ENCODE peak calls at places on chromosomes 1 and 21, in seven cellular contexts. T is IMR-90; S is naive thymus-derived CD4-positive, alpha-beta T cell; U is CD4-positive, CD25-positive, alpha-beta regulatory T cell; R is cardiac muscle cell; Q is right cardiac atrium; O is aorta. K is an unnamed sample.

GRCh38 chr1:61056674-61057439 is 25.5 kb upstream of the NFIA start:
- DNase-seq in U (peak; percentile 42), T (peak; percentile 38), R (peak; percentile 44), Q (peak; percentile 91), S (peak; percentile 47), O (peak; percentile 81), K (no peak)

GRCh38 chr1:157170677-157171515 is 32.7 kb upstream of the ETV3 start:
- DNase-seq in O (no peak), U (peak; percentile 36), Q (peak; percentile 73), S (no peak), R (peak; percentile 75), T (no peak), K (peak; percentile 69)

GRCh38 chr1:1142844-1143243 is 27.0 kb upstream of the C1orf159 start:
- DNase-seq in O (no peak), T (no peak), S (no peak), U (no peak), R (no peak), Q (no peak), K (no peak)

GRCh38 chr1:51058863-51059262 is 43.2 kb upstream of the C1orf185 start:
- DNase-seq in O (no peak), R (no peak), U (peak; percentile 13), T (peak; percentile 37), S (no peak), Q (no peak), K (no peak)

GRCh38 chr1:76154213-76154956 is 79.8 kb downstream of the ST6GALNAC3 start:
- DNase-seq in T (peak; percentile 49), O (peak; percentile 84), U (peak; percentile 83), R (peak; percentile 82), Q (peak; percentile 86), S (peak; percentile 80), K (peak; percentile 89)

GRCh38 chr1:117655220-117655577 is 49.4 kb downstream of the TENT5C start:
- DNase-seq in U (no peak), O (no peak), R (no peak), S (no peak), T (peak; percentile 31), Q (no peak), K (no peak)

GRCh38 chr21:45578811-45579381 is 36.7 kb upstream of the SLC19A1 start:
- DNase-seq in O (no peak), S (no peak), T (no peak), R (no peak), Q (no peak), U (no peak), K (peak; percentile 42)

GRCh38 chr1:95742591-95743089 is 508.6 kb downstream of the RWDD3 start:
- DNase-seq in T (peak; percentile 66), S (no peak), O (no peak), U (no peak), Q (peak; percentile 42), R (no peak), K (no peak)

GRCh38 chr1:143721024-143721373 is 250.8 kb downstream of the FAM72C start:
- DNase-seq in R (no peak), O (no peak), S (no peak), U (no peak), Q (no peak), T (no peak), K (no peak)

GRCh38 chr21:34737115-34737514 is 68.3 kb downstream of the CLIC6 start:
- DNase-seq in T (no peak), R (no peak), S (no peak), O (no peak), U (no peak), Q (no peak), K (no peak)

GRCh38 chr21:42513151-42513984 is at the start of gene SLC37A1:
- DNase-seq in U (peak; percentile 49), S (peak; percentile 62), R (peak; percentile 51), T (no peak), Q (peak; percentile 72), O (no peak), K (no peak)

GRCh38 chr1:28926629-28927441 is 12.5 kb downstream of the EPB41 start:
- DNase-seq in T (peak; percentile 4), R (no peak), Q (no peak), U (peak; percentile 94), S (no peak), O (no peak), K (peak; percentile 53)

GRCh38 chr1:53061859-53062714 is at the start of gene PODN:
- DNase-seq in O (peak; percentile 69), R (peak; percentile 54), Q (peak; percentile 89), U (no peak), T (no peak), S (no peak), K (peak; percentile 46)

DNA sequence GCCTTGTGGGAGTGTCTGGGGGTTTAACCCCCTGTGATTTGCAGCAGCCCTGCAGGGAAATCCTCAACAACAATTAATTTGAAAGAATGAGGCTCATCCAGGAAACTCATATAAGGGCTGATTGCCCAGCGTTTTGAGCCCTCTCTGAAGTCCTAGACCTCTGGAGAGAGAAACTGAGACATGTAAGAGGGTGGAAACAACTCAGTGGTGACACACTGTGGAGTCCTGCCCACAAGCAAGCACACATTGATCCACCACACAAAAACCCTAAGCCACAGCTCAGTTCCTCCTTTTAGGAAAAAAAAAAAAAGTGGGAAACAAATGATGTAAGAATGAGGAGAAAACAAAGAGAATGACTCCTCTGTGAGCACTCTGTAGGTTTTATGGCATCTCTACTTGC is 22.9 kb upstream of the PLA2G5 start:
- DNase-seq in Q (peak; percentile 59), T (no peak), U (no peak), S (no peak), O (no peak), R (no peak), K (no peak)
- H3K9me3 ChIP-seq in Q (no peaks in the 10 kb centered on the region), T (peaks cover 2% of the 10 kb centered on the region), U (peaks cover 9% of the 10 kb centered on the region), S (no peaks in the 10 kb centered on the region), O (no peaks in the 10 kb centered on the region), R (no peaks in the 10 kb centered on the region), K (peaks cover 2% of the 10 kb centered on the region)

GRCh38 chr1:78825561-78825960 is 175.9 kb downstream of the IFI44 start:
- DNase-seq in O (no peak), R (no peak), T (peak; percentile 35), S (no peak), Q (no peak), U (no peak), K (no peak)
- H3K4me3 ChIP-seq in O (no peak overlapping the region), R (no peak overlapping the region), T (no peak overlapping the region), S (no peak overlapping the region), Q (no peak overlapping the region), U (no peak overlapping the region), K (no peak overlapping the region)

DNA sequence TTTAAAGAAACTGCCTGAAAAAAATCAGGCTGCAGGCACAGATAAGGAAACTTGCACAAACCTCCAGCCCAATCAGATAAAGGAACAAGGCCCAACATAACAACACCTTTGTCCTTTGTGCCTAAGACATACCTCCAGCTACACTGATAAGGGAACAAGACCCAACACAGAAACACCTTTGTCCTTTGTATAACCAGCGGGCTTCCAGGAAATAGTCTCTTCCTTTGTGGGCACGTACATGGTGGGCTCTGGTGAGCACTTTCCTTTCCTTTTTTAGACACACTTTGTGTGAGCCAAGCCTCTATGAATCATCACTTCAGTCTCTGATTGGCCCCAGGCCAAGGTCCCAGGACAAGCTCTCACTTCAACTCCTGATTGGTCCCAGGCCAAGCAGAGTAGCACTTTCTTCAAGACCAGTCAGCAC is 23.6 kb downstream of the ZNF670 start:
- DNase-seq in O (no peak), T (peak; percentile 28), S (no peak), U (no peak), Q (no peak), R (no peak), K (no peak)
- H3K9me3 ChIP-seq in O (peaks cover 9% of the 10 kb centered on the region), T (peaks cover 30% of the 10 kb centered on the region), S (peaks cover 12% of the 10 kb centered on the region), U (peaks cover 75% of the 10 kb centered on the region), Q (no peaks in the 10 kb centered on the region), R (no peaks in the 10 kb centered on the region), K (no peaks in the 10 kb centered on the region)

GRCh38 chr1:31370021-31370420 is 2.9 kb downstream of the FABP3 start:
- DNase-seq in O (no peak), R (no peak), S (no peak), Q (no peak), T (no peak), U (no peak), K (no peak)
- H3K4me3 ChIP-seq in O (no peak overlapping the region), R (no peak overlapping the region), S (no peak overlapping the region), Q (peak overlapping the region; percentile 38), T (no peak overlapping the region), U (no peak overlapping the region), K (no peak overlapping the region)

DNA sequence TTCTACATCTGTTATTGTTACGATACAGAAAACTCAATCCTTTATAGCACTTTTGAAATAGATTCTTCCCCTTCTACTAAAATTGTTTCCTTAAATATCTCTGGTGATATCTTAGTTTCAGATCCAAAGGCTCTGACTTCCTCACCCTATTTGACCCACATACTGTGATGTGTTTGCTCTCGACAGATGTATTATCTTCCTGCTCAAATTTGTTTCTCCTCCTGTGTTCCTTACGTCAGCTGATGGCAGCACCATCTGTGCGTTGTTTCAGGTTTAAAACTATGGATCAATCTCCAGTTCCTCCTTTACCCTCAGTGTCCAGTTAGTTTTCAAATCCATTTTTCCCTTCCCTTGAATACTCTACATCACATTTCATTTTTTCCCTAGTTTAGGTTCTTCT is 274.4 kb downstream of the RYR2 start:
- DNase-seq in T (no peak), S (no peak), R (no peak), U (no peak), O (no peak), Q (no peak), K (no peak)
- H3K9me3 ChIP-seq in T (peaks cover 2% of the 10 kb centered on the region), S (no peaks in the 10 kb centered on the region), R (no peaks in the 10 kb centered on the region), U (no peaks in the 10 kb centered on the region), O (no peaks in the 10 kb centered on the region), Q (no peaks in the 10 kb centered on the region), K (no peaks in the 10 kb centered on the region)

GRCh38 chr1:26081267-26082019 is 14.0 kb upstream of the TRIM63 start:
- DNase-seq in R (no peak), S (no peak), T (no peak), Q (peak; percentile 76), O (no peak), U (no peak), K (no peak)
- H3K4me3 ChIP-seq in R (no peak overlapping the region), S (no peak overlapping the region), T (no peak overlapping the region), Q (no peak overlapping the region), O (no peak overlapping the region), U (no peak overlapping the region), K (no peak overlapping the region)

DNA sequence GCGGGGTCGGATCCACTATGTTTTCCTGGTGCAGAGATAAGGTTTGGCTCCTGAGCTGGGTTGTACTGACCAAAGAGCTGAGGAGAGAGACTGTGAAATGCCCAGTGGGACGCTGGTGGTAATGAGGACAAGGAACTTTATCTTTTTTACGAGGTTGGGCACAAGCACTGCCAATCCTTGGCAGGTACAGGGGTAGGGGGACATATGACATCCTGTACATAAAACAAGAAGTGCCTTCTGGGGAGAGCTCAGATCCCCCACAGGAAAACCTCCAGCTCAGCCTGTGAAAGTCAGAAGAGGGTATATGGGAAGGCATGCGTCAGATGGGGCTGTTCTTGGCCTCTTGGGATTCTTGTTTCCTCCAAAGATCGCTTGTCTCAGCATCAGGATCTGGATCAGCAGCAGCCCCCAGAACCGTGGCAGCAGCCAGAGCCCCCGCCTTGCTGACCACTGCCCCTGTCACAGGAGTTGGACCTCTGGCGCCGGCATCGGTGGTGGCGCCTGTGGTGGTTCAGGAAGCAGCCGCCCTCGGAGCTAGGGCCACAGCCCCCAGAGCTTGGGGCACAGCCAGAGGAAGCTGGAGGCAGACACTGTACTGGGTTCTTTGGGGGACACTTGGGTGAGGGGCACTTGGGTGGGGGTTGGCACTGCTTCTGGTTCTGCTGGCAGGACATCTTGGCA is 905 bp downstream of the LCE3E start:
- DNase-seq in O (no peak), Q (no peak), T (no peak), R (no peak), S (no peak), U (no peak), K (no peak)
- H3K9me3 ChIP-seq in O (no peaks in the 10 kb centered on the region), Q (no peaks in the 10 kb centered on the region), T (peaks cover 3% of the 10 kb centered on the region), R (no peaks in the 10 kb centered on the region), S (no peaks in the 10 kb centered on the region), U (peaks cover 13% of the 10 kb centered on the region), K (no peaks in the 10 kb centered on the region)

K was measured in Peyer's patch.